ENCODE peak calls at places on chromosomes 6 and 20, in eight cellular contexts. C, H, V, N, P, L, U and F are unnamed samples.
A peak's percentile ranks its signal among the peaks of the same experiment; 100 is the strongest.

GRCh38 chr6:24858154-24858801 is 59.6 kb upstream of the ARMH2 start:
- DNase-seq in C (no peak), H (peak; percentile 90), V (no peak), N (no peak), P (peak; percentile 37), L (no peak), U (no peak), F (no peak)

GRCh38 chr6:169724554-169725269 is 412 bp upstream of the PHF10 start:
- DNase-seq in C (no peak), H (peak; percentile 18), V (peak; percentile 80), N (peak; percentile 90), P (peak; percentile 50), L (peak; percentile 82), U (no peak), F (no peak)

GRCh38 chr6:36860126-36860525 is 14.5 kb downstream of the PPIL1 start:
- DNase-seq in C (no peak), H (no peak), V (no peak), N (no peak), P (no peak), L (no peak), U (no peak), F (no peak)

GRCh38 chr6:40672118-40672517 is 85.0 kb upstream of the LRFN2 start:
- DNase-seq in C (no peak), H (no peak), V (no peak), N (no peak), P (no peak), L (peak; percentile 65), U (no peak), F (no peak)

GRCh38 chr20:62812907-62813200 is 4.0 kb upstream of the COL9A3 start:
- DNase-seq in C (no peak), H (no peak), V (no peak), N (no peak), P (no peak), L (no peak), U (no peak), F (no peak)

GRCh38 chr6:45438849-45439406 is 61.2 kb upstream of the SUPT3H start:
- DNase-seq in C (no peak), H (peak; percentile 93), V (no peak), N (no peak), P (no peak), L (no peak), U (peak; percentile 94), F (no peak)

GRCh38 chr20:36173451-36173933 is 19.0 kb downstream of the EPB41L1 start:
- DNase-seq in C (no peak), H (no peak), V (no peak), N (peak; percentile 67), P (no peak), L (peak; percentile 88), U (no peak), F (no peak)

GRCh38 chr6:70303034-70303525 is at the start of gene COL9A1:
- DNase-seq in C (no peak), H (no peak), V (no peak), N (no peak), P (no peak), L (no peak), U (no peak), F (no peak)

GRCh38 chr20:35291654-35292503 is at the start of gene FAM83C:
- DNase-seq in C (no peak), H (no peak), V (no peak), N (no peak), P (no peak), L (no peak), U (no peak), F (no peak)

GRCh38 chr20:63830821-63831593 is at the start of gene ZBTB46:
- DNase-seq in C (no peak), H (peak; percentile 48), V (peak; percentile 90), N (peak; percentile 71), P (peak; percentile 76), L (no peak), U (no peak), F (no peak)

GRCh38 chr20:45817652-45818194 is 5.3 kb downstream of the UBE2C start:
- DNase-seq in C (no peak), H (peak; percentile 45), V (no peak), N (no peak), P (no peak), L (no peak), U (peak; percentile 92), F (no peak)

GRCh38 chr20:24317224-24317623 is 152.2 kb upstream of the SYNDIG1 start:
- DNase-seq in C (no peak), H (no peak), V (no peak), N (no peak), P (no peak), L (no peak), U (no peak), F (no peak)

GRCh38 chr6:47552319-47552718 is 74.7 kb downstream of the CD2AP start:
- DNase-seq in C (no peak), H (no peak), V (no peak), N (no peak), P (no peak), L (no peak), U (no peak), F (no peak)

GRCh38 chr20:51529027-51529749 is 13.3 kb downstream of the NFATC2 start:
- DNase-seq in C (no peak), H (no peak), V (no peak), N (no peak), P (no peak), L (no peak), U (peak; percentile 48), F (no peak)

GRCh38 chr6:15341311-15341710 is 95.4 kb downstream of the JARID2 start:
- DNase-seq in C (no peak), H (peak; percentile 53), V (no peak), N (no peak), P (no peak), L (no peak), U (no peak), F (no peak)

GRCh38 chr6:54282186-54282585 is 26.1 kb upstream of the TINAG start:
- DNase-seq in C (no peak), H (peak; percentile 90), V (no peak), N (no peak), P (no peak), L (no peak), U (peak; percentile 86), F (peak; percentile 24)

GRCh38 chr20:6868864-6869263 is 101.4 kb downstream of the BMP2 start:
- DNase-seq in C (no peak), H (no peak), V (no peak), N (no peak), P (no peak), L (no peak), U (no peak), F (no peak)

GRCh38 chr20:2520617-2521016 is 11.9 kb upstream of the ZNF343 start:
- DNase-seq in C (no peak), H (no peak), V (no peak), N (no peak), P (no peak), L (no peak), U (no peak), F (no peak)

GRCh38 chr6:26322645-26323482 is 42.1 kb upstream of the BTN3A2 start:
- DNase-seq in C (peak; percentile 98), H (peak; percentile 96), V (no peak), N (peak; percentile 77), P (peak; percentile 72), L (peak; percentile 69), U (peak; percentile 92), F (peak; percentile 96)

DNA sequence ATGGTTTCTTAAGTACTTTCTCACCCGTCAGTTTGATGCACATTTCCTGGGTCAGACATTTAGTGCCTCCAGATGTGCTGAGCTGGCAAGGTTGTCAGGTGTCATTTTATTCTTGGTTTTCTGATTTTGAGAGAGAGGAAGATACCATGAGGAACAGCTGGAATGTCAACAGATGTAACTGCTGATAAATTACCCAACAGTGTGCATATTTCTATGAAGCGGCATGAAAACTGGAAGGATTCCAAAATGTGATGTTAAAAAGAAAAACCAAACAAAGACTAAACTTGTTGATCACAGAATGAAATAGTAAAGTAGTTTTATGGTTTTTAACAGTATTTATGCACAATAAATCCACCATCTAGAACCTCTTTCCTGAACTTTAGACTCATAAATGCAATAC is 447.3 kb downstream of the HDGFL1 start:
- DNase-seq in C (no peak), H (no peak), V (no peak), N (no peak), P (no peak), L (no peak), U (no peak), F (peak; percentile 53)
- H3K9me3 ChIP-seq in C (no peaks in the 10 kb centered on the region), H (no peaks in the 10 kb centered on the region), V (no peaks in the 10 kb centered on the region), N (no peaks in the 10 kb centered on the region), P (no peaks in the 10 kb centered on the region), L (no peaks in the 10 kb centered on the region), U (no peaks in the 10 kb centered on the region), F (no peaks in the 10 kb centered on the region)

DNA sequence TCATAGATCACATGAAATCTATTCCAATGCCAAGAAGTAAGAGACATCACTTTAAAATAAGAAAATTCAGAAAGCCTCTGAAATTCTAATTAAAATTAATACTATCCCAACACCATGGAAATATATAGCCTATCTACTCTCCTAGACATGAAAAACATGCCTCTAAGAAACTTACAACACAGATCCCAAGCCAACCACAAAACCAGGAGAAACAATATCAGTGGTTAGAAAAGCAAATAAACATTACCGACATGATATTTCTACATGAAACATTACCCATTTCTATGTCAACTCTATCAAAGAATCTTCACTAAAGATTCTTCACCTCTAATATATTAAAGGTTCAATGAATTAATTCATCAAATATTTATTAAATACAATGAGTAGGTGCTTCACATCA is 4.8 kb downstream of the EPB41L2 start:
- DNase-seq in C (no peak), H (peak; percentile 22), V (no peak), N (no peak), P (no peak), L (no peak), U (peak; percentile 58), F (no peak)
- H3K9me3 ChIP-seq in C (peaks cover 33% of the 10 kb centered on the region), H (peaks cover 20% of the 10 kb centered on the region), V (peaks cover 2% of the 10 kb centered on the region), N (no peaks in the 10 kb centered on the region), P (peaks cover 25% of the 10 kb centered on the region), L (peaks cover 11% of the 10 kb centered on the region), U (peaks cover 20% of the 10 kb centered on the region), F (peaks cover 15% of the 10 kb centered on the region)

DNA sequence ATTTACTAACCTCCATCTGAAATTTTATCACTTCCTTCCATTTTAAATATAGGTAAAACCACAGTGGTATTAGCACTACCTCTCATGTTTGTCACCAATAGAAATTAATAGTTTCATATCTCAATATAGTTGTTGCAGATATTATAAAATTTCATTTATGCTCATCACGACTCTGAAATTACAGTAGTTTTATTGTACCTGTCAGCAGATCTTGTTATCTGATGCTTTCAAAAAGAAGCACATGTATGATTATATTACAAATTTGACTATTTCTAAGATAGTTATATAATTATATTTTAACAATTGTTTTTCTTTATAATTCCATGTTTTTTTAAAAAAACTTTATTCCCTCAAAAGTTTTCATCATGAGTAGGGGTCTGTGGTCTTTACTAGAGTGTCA is 4.8 kb downstream of the TAAR5 start:
- DNase-seq in C (no peak), H (no peak), V (no peak), N (no peak), P (no peak), L (no peak), U (no peak), F (no peak)
- H3K9me3 ChIP-seq in C (no peaks in the 10 kb centered on the region), H (no peaks in the 10 kb centered on the region), V (no peaks in the 10 kb centered on the region), N (no peaks in the 10 kb centered on the region), P (no peaks in the 10 kb centered on the region), L (peaks cover 3% of the 10 kb centered on the region), U (no peaks in the 10 kb centered on the region), F (no peaks in the 10 kb centered on the region)

GRCh38 chr20:31414381-31414780 is 8.4 kb upstream of the DEFB121 start:
- DNase-seq in C (no peak), H (no peak), V (no peak), N (no peak), P (no peak), L (no peak), U (no peak), F (no peak)

DNA sequence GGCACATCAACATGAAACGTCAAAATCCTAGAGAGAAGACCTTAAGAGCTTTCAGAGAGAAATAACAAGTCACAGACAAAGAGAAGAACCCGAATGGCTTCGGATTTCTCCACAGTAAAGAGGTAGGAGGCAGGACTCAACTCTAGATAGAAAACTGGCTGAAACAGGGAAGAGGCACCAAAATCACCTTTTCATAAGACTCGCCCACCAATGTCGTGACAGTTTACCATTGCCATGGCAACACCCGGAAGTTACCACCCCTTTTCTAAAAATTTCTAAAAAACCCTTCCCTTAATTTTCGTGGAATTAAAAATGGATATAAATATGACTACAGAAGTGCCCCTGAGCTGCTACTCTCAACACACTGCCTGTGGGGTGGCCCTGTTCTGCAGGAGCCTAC is 12.3 kb upstream of the DEFB121 start:
- DNase-seq in C (no peak), H (no peak), V (no peak), N (no peak), P (no peak), L (no peak), U (no peak), F (no peak)
- H3K9me3 ChIP-seq in C (no peaks in the 10 kb centered on the region), H (no peaks in the 10 kb centered on the region), V (no peaks in the 10 kb centered on the region), N (no peaks in the 10 kb centered on the region), P (no peaks in the 10 kb centered on the region), L (no peaks in the 10 kb centered on the region), U (no peaks in the 10 kb centered on the region), F (no peaks in the 10 kb centered on the region)